ENCODE peak calls at places on chromosomes 16 and 17, in six cellular contexts. X, M, C, I, O and H are unnamed samples.
A peak's percentile ranks its signal among the peaks of the same experiment; 100 is the strongest.

GRCh38 chr17:80017226-80018010 is 18.3 kb downstream of the TBC1D16 start:
- DNase-seq in X (no peak), M (no peak), C (no peak), I (no peak), O (no peak), H (no peak)

GRCh38 chr16:87060026-87060986 is 256.9 kb downstream of the C16orf95 start:
- DNase-seq in X (no peak), M (no peak), C (no peak), I (no peak), O (no peak), H (no peak)

GRCh38 chr16:67077871-67078270 is 31.9 kb upstream of the PHAF1 start:
- DNase-seq in X (no peak), M (no peak), C (no peak), I (no peak), O (no peak), H (no peak)

GRCh38 chr17:78330570-78331224 is 29.2 kb downstream of the SOCS3 start:
- DNase-seq in X (no peak), M (no peak), C (no peak), I (no peak), O (no peak), H (no peak)

GRCh38 chr17:32114536-32114935 is 27.8 kb upstream of the RHOT1 start:
- DNase-seq in X (no peak), M (no peak), C (no peak), I (no peak), O (no peak), H (no peak)

GRCh38 chr16:85437161-85438052 is 175.7 kb upstream of the GSE1 start:
- DNase-seq in X (no peak), M (peak; percentile 83), C (no peak), I (no peak), O (peak; percentile 74), H (no peak)

GRCh38 chr17:58320163-58320558 is 8.4 kb downstream of the TSPOAP1 start:
- DNase-seq in X (no peak), M (no peak), C (no peak), I (no peak), O (no peak), H (no peak)

GRCh38 chr17:28950017-28950751 is 1.1 kb downstream of the PHF12 start:
- DNase-seq in X (no peak), M (peak; percentile 56), C (peak; percentile 42), I (no peak), O (peak; percentile 80), H (no peak)

GRCh38 chr16:48607056-48607825 is 2.7 kb downstream of the N4BP1 start:
- DNase-seq in X (no peak), M (peak; percentile 36), C (no peak), I (no peak), O (no peak), H (no peak)

GRCh38 chr17:35795007-35795870 is at the start of gene MMP28:
- DNase-seq in X (peak; percentile 32), M (peak; percentile 50), C (no peak), I (no peak), O (peak; percentile 63), H (no peak)

GRCh38 chr17:2867441-2868424 is 71.5 kb downstream of the RAP1GAP2 start:
- DNase-seq in X (no peak), M (peak; percentile 87), C (no peak), I (no peak), O (peak; percentile 93), H (no peak)

GRCh38 chr17:59846391-59847165 is 46.2 kb downstream of the TUBD1 start:
- DNase-seq in X (no peak), M (peak; percentile 79), C (no peak), I (no peak), O (peak; percentile 48), H (no peak)

GRCh38 chr17:7213895-7214299 is 5.7 kb downstream of the DLG4 start:
- DNase-seq in X (peak; percentile 76), M (peak; percentile 99), C (peak; percentile 61), I (peak; percentile 56), O (peak; percentile 99), H (no peak)

GRCh38 chr16:75218256-75219076 is at the start of gene CTRB1:
- DNase-seq in X (no peak), M (no peak), C (no peak), I (no peak), O (peak; percentile 25), H (no peak)

GRCh38 chr16:7397901-7398300 is 65.3 kb downstream of the RBFOX1 start:
- DNase-seq in X (no peak), M (no peak), C (no peak), I (no peak), O (no peak), H (no peak)

GRCh38 chr16:17469011-17469741 is 1.6 kb downstream of the XYLT1 start:
- DNase-seq in X (no peak), M (no peak), C (no peak), I (no peak), O (no peak), H (no peak)

GRCh38 chr17:7056386-7056785 is 12.5 kb upstream of the SLC16A11 start:
- DNase-seq in X (no peak), M (no peak), C (no peak), I (no peak), O (no peak), H (no peak)

GRCh38 chr16:27728691-27729090 is 178.7 kb downstream of the KATNIP start:
- DNase-seq in X (no peak), M (no peak), C (no peak), I (no peak), O (no peak), H (no peak)

GRCh38 chr17:72187544-72187943 is 66.7 kb downstream of the SOX9 start:
- DNase-seq in X (no peak), M (no peak), C (no peak), I (no peak), O (no peak), H (no peak)

GRCh38 chr16:10126686-10127085 is 55.5 kb downstream of the GRIN2A start:
- DNase-seq in X (no peak), M (no peak), C (no peak), I (no peak), O (no peak), H (no peak)

GRCh38 chr16:15404792-15405191 is 9.2 kb downstream of the MPV17L start:
- DNase-seq in X (no peak), M (no peak), C (no peak), I (no peak), O (no peak), H (no peak)

GRCh38 chr16:4795181-4795827 is at the start of gene SMIM22:
- DNase-seq in X (no peak), M (no peak), C (no peak), I (no peak), O (no peak), H (no peak)

GRCh38 chr17:48726182-48726915 is 2.2 kb downstream of the HOXB13 start:
- DNase-seq in X (no peak), M (no peak), C (no peak), I (no peak), O (no peak), H (no peak)

GRCh38 chr17:1769826-1770477 is 8.1 kb downstream of the SERPINF1 start:
- DNase-seq in X (peak; percentile 55), M (peak; percentile 95), C (no peak), I (no peak), O (peak; percentile 88), H (no peak)

GRCh38 chr17:51585514-51586104 is 325.3 kb downstream of the UTP18 start:
- DNase-seq in X (peak; percentile 16), M (peak; percentile 54), C (no peak), I (no peak), O (peak; percentile 75), H (no peak)

GRCh38 chr16:87653234-87653633 is 50.9 kb downstream of the JPH3 start:
- DNase-seq in X (no peak), M (no peak), C (no peak), I (no peak), O (no peak), H (no peak)

GRCh38 chr16:78331749-78332148 is 232.3 kb downstream of the WWOX start:
- DNase-seq in X (no peak), M (no peak), C (no peak), I (no peak), O (no peak), H (no peak)

GRCh38 chr17:14297161-14297851 is 3.6 kb upstream of the HS3ST3B1 start:
- DNase-seq in X (peak; percentile 49), M (peak; percentile 78), C (no peak), I (no peak), O (peak; percentile 77), H (no peak)

GRCh38 chr17:330993-331701 is 21.5 kb downstream of the RPH3AL start:
- DNase-seq in X (no peak), M (no peak), C (no peak), I (no peak), O (peak; percentile 29), H (no peak)

GRCh38 chr16:47143677-47144558 is at the start of gene NETO2:
- DNase-seq in X (peak; percentile 60), M (peak; percentile 77), C (peak; percentile 56), I (no peak), O (peak; percentile 75), H (no peak)

GRCh38 chr17:48515925-48516900 is 14.6 kb downstream of the HOXB1 start:
- DNase-seq in X (no peak), M (no peak), C (no peak), I (no peak), O (no peak), H (no peak)

GRCh38 chr16:66382966-66383299 is 16.4 kb downstream of the CDH5 start:
- DNase-seq in X (no peak), M (peak; percentile 66), C (no peak), I (no peak), O (no peak), H (no peak)

GRCh38 chr17:48576479-48577309 is 1.5 kb downstream of the HOXB4 start:
- DNase-seq in X (no peak), M (peak; percentile 88), C (no peak), I (no peak), O (no peak), H (no peak)